ENCODE peak calls at places on chromosome 22, in five cellular contexts. V, A, S, Z and F are unnamed samples.

GRCh38 chr22:25219948-25220442 is 556 bp downstream of the CRYBB2 start:
- DNase-seq in V (no peak), A (no peak), S (no peak), Z (no peak), F (no peak)

GRCh38 chr22:49871482-49871881 is 17.8 kb downstream of the ZBED4 start:
- DNase-seq in V (no peak), A (no peak), S (no peak), Z (peak; percentile 24), F (no peak)

GRCh38 chr22:20567371-20567847 is 60.0 kb downstream of the MED15 start:
- DNase-seq in V (no peak), A (no peak), S (no peak), Z (peak; percentile 74), F (no peak)

GRCh38 chr22:36977401-36977861 is 41.8 kb downstream of the TST start:
- DNase-seq in V (peak; percentile 36), A (peak; percentile 62), S (no peak), Z (peak; percentile 7), F (no peak)

GRCh38 chr22:34866081-34866480 is 199.9 kb upstream of the ISX start:
- DNase-seq in V (no peak), A (no peak), S (no peak), Z (no peak), F (no peak)

GRCh38 chr22:45180280-45180679 is 16.6 kb downstream of the NUP50 start:
- DNase-seq in V (no peak), A (no peak), S (no peak), Z (no peak), F (no peak)

GRCh38 chr22:20240900-20241299 is 27.2 kb downstream of the RTN4R start:
- DNase-seq in V (no peak), A (no peak), S (no peak), Z (no peak), F (no peak)

GRCh38 chr22:46135611-46136538 is 14.5 kb upstream of the PPARA start:
- DNase-seq in V (no peak), A (no peak), S (no peak), Z (no peak), F (no peak)

GRCh38 chr22:49027122-49027670 is 800.5 kb downstream of the BRD1 start:
- DNase-seq in V (no peak), A (no peak), S (no peak), Z (no peak), F (no peak)

GRCh38 chr22:37638351-37639069 is 959 bp upstream of the SH3BP1 start:
- DNase-seq in V (no peak), A (no peak), S (no peak), Z (no peak), F (no peak)

GRCh38 chr22:17961443-17961729 is 63.0 kb downstream of the MICAL3 start:
- DNase-seq in V (no peak), A (no peak), S (no peak), Z (no peak), F (no peak)

GRCh38 chr22:29344137-29344536 is 28.6 kb upstream of the RASL10A start:
- DNase-seq in V (peak; percentile 57), A (no peak), S (no peak), Z (peak; percentile 82), F (no peak)

GRCh38 chr22:23137905-23138520 is 3.8 kb downstream of the RSPH14 start:
- DNase-seq in V (peak; percentile 23), A (no peak), S (no peak), Z (peak; percentile 15), F (no peak)

GRCh38 chr22:33909075-33909458 is 11.2 kb downstream of the LARGE1 start:
- DNase-seq in V (peak; percentile 35), A (no peak), S (no peak), Z (peak; percentile 48), F (no peak)